ENCODE peak calls at places on chromosomes 2 and 18, in seven cellular contexts. C is naive thymus-derived CD4-positive, alpha-beta T cell; F is ELR; P is central memory CD4-positive, alpha-beta T cell; U is stomach; M is stimulated activated CD4-positive, alpha-beta T cell treated with anti-CD3 and anti-CD28 coated beads, Interleukin-4, amount 100 ng/mL, for 24 hours; V is A172. N is an unnamed sample.

GRCh38 chr18:28048612-28049011 is 128.3 kb downstream of the CDH2 start:
- DNase-seq in P (no peak), C (no peak), V (no peak), M (no peak), F (no peak), U (no peak), N (no peak)

GRCh38 chr2:59204040-59204439 is 962.9 kb upstream of the FANCL start:
- DNase-seq in P (no peak), F (no peak), V (no peak), C (no peak), U (no peak), M (no peak), N (no peak)

GRCh38 chr18:73739098-73739497 is 408.5 kb downstream of the FBXO15 start:
- DNase-seq in M (no peak), C (no peak), F (peak), P (no peak), U (no peak), V (peak), N (no peak)

GRCh38 chr2:8282858-8283252 is 399.0 kb upstream of the ID2 start:
- DNase-seq in M (no peak), P (peak), C (no peak), V (no peak), U (no peak), F (no peak), N (no peak)

GRCh38 chr2:170145191-170145590 is 32.8 kb upstream of the MYO3B start:
- DNase-seq in P (no peak), M (no peak), C (no peak), U (no peak), V (no peak), F (peak), N (no peak)

GRCh38 chr2:71474744-71475421 is 21.5 kb downstream of the DYSF start:
- DNase-seq in P (no peak), U (no peak), M (no peak), C (no peak), F (no peak), V (no peak), N (no peak)

GRCh38 chr2:19775315-19775714 is 126.5 kb downstream of the TTC32 start:
- DNase-seq in F (no peak), P (no peak), U (no peak), C (no peak), M (no peak), V (no peak), N (no peak)

GRCh38 chr2:634670-635395 is 42.4 kb downstream of the TMEM18 start:
- DNase-seq in V (no peak), P (no peak), U (no peak), F (no peak), M (no peak), C (no peak), N (no peak)

GRCh38 chr18:5238371-5238758 is 41.3 kb upstream of the AKAIN1 start:
- DNase-seq in U (peak), P (no peak), F (peak), V (no peak), M (peak), C (no peak), N (no peak)

GRCh38 chr2:31060397-31060796 is 77.8 kb downstream of the GALNT14 start:
- DNase-seq in F (no peak), P (no peak), U (peak), V (no peak), C (no peak), M (no peak), N (no peak)

GRCh38 chr18:45167109-45167551 is 448.1 kb upstream of the SLC14A2 start:
- DNase-seq in C (no peak), P (no peak), U (no peak), F (peak), M (no peak), V (peak), N (no peak)

GRCh38 chr2:96447726-96448125 is 57.4 kb downstream of the NEURL3 start:
- DNase-seq in P (no peak), V (no peak), U (no peak), M (no peak), C (no peak), F (no peak), N (no peak)

GRCh38 chr2:86052676-86053075 is 53.0 kb downstream of the POLR1A start:
- DNase-seq in C (no peak), F (no peak), U (no peak), V (no peak), M (no peak), P (no peak), N (no peak)

GRCh38 chr2:44941551-44942234 is at the start of gene SIX3:
- DNase-seq in V (no peak), C (peak), P (peak), F (no peak), M (peak), U (no peak), N (no peak)

GRCh38 chr2:7988440-7988839 is 693.4 kb upstream of the ID2 start:
- DNase-seq in C (no peak), P (no peak), F (no peak), M (no peak), U (no peak), V (no peak), N (no peak)

GRCh38 chr2:195984951-195985726 is 83.5 kb downstream of the DNAH7 start:
- DNase-seq in C (no peak), M (no peak), V (no peak), F (peak), P (no peak), U (no peak), N (no peak)

GRCh38 chr18:13308369-13308768 is 89.8 kb downstream of the LDLRAD4 start:
- DNase-seq in U (no peak), P (peak), F (no peak), M (no peak), V (no peak), C (no peak), N (no peak)

GRCh38 chr2:209472386-209472832 is 48.6 kb downstream of the MAP2 start:
- DNase-seq in M (no peak), F (peak), P (no peak), C (no peak), V (peak), U (no peak), N (no peak)

GRCh38 chr2:47724221-47724981 is 58.5 kb upstream of the MSH6 start:
- DNase-seq in V (no peak), P (no peak), U (no peak), M (no peak), F (peak), C (no peak), N (no peak)

GRCh38 chr18:33871363-33872025 is 293.5 kb downstream of the ASXL3 start:
- DNase-seq in U (no peak), F (no peak), C (no peak), M (no peak), P (no peak), V (no peak), N (no peak)

GRCh38 chr2:115874427-115874826 is 1432.0 kb downstream of the DPP10 start:
- DNase-seq in M (no peak), V (no peak), F (no peak), C (no peak), P (no peak), U (no peak), N (no peak)

GRCh38 chr2:127157114-127157513 is 50.2 kb upstream of the BIN1 start:
- DNase-seq in C (no peak), F (no peak), P (no peak), V (no peak), M (no peak), U (no peak), N (no peak)

GRCh38 chr18:54129448-54130134 is 94.9 kb downstream of the MBD2 start:
- DNase-seq in C (no peak), U (no peak), V (no peak), M (no peak), P (no peak), F (no peak), N (no peak)